ENCODE peak calls at places on chromosomes 4 and X, in six cellular contexts. V is Right ventricle myocardium superior, A is DMS53, X is non-pigmented ciliary epithelial cell, J is kidney glomerular epithelial cell, M is left ventricle myocardium superior. O is an unnamed sample.

GRCh38 chrX:16946971-16947562 is 609 bp downstream of the REPS2 start:
- DNase-seq in X (no peak), A (peak), V (peak), J (no peak), M (peak), O (no peak)

GRCh38 chr4:127416092-127416491 is 216.7 kb upstream of the INTU start:
- DNase-seq in V (no peak), A (no peak), X (no peak), J (no peak), M (no peak), O (peak)

GRCh38 chr4:135672202-135672601 is 1470.6 kb upstream of the PABPC4L start:
- DNase-seq in V (no peak), J (no peak), M (no peak), X (no peak), A (no peak), O (no peak)

GRCh38 chr4:14896656-14897175 is 105.6 kb upstream of the CPEB2 start:
- DNase-seq in M (no peak), J (no peak), X (no peak), A (no peak), V (no peak), O (no peak)

GRCh38 chr4:52107336-52107735 is 56.2 kb downstream of the SPATA18 start:
- DNase-seq in V (no peak), M (no peak), A (no peak), J (no peak), X (no peak), O (no peak)

GRCh38 chrX:32451954-32452518 is 759.3 kb downstream of the DMD start:
- DNase-seq in V (no peak), M (no peak), J (no peak), A (peak), X (no peak), O (no peak)

GRCh38 chrX:140180585-140180984 is 215.3 kb upstream of the CXorf66 start:
- DNase-seq in X (peak), V (no peak), A (no peak), M (no peak), J (peak), O (no peak)

GRCh38 chr4:152044341-152044740 is 283.5 kb upstream of the GATB start:
- DNase-seq in M (no peak), J (no peak), V (no peak), A (no peak), X (no peak), O (no peak)

O was measured in NCI-H446.